ENCODE peak calls at places on chromosomes 3 and 15, in eight cellular contexts. One of them, this sample, is unnamed.

GRCh38 chr15:44710236-44711088 is 661 bp downstream of the PATL2 start:
- DNase-seq in H1: no peak
- DNase-seq in effector CD4-positive, alpha-beta T cell: no peak
- DNase-seq in cardiac muscle cell: peak
- DNase-seq in NCI-H2081: no peak
- DNase-seq in stimulated activated CD4-positive, alpha-beta T cell treated with anti-CD3 and anti-CD28 coated beads, TNF-alpha, amount 100 ng/mL, for 24 hours: no peak
- DNase-seq in SW 1271: peak
- DNase-seq in aorta: no peak
- DNase-seq in this sample: no peak

GRCh38 chr3:153624310-153625030 is 462.4 kb downstream of the RAP2B start:
- DNase-seq in stimulated activated CD4-positive, alpha-beta T cell treated with anti-CD3 and anti-CD28 coated beads, TNF-alpha, amount 100 ng/mL, for 24 hours: no peak
- DNase-seq in cardiac muscle cell: no peak
- DNase-seq in SW 1271: no peak
- DNase-seq in effector CD4-positive, alpha-beta T cell: peak
- DNase-seq in NCI-H2081: no peak
- DNase-seq in H1: no peak
- DNase-seq in aorta: no peak
- DNase-seq in this sample: no peak

GRCh38 chr3:111954228-111954990 is 24.4 kb upstream of the ABHD10 start:
- DNase-seq in cardiac muscle cell: peak
- DNase-seq in aorta: no peak
- DNase-seq in H1: no peak
- DNase-seq in effector CD4-positive, alpha-beta T cell: no peak
- DNase-seq in stimulated activated CD4-positive, alpha-beta T cell treated with anti-CD3 and anti-CD28 coated beads, TNF-alpha, amount 100 ng/mL, for 24 hours: no peak
- DNase-seq in NCI-H2081: no peak
- DNase-seq in SW 1271: no peak
- DNase-seq in this sample: no peak

GRCh38 chr15:42080585-42081462 is 13.5 kb downstream of the PLA2G4D start:
- DNase-seq in NCI-H2081: no peak
- DNase-seq in SW 1271: no peak
- DNase-seq in aorta: no peak
- DNase-seq in effector CD4-positive, alpha-beta T cell: no peak
- DNase-seq in stimulated activated CD4-positive, alpha-beta T cell treated with anti-CD3 and anti-CD28 coated beads, TNF-alpha, amount 100 ng/mL, for 24 hours: no peak
- DNase-seq in H1: peak
- DNase-seq in cardiac muscle cell: peak
- DNase-seq in this sample: no peak

GRCh38 chr3:88101142-88101541 is 42.1 kb downstream of the ZNF654 start:
- DNase-seq in aorta: no peak
- DNase-seq in stimulated activated CD4-positive, alpha-beta T cell treated with anti-CD3 and anti-CD28 coated beads, TNF-alpha, amount 100 ng/mL, for 24 hours: no peak
- DNase-seq in cardiac muscle cell: no peak
- DNase-seq in SW 1271: no peak
- DNase-seq in effector CD4-positive, alpha-beta T cell: no peak
- DNase-seq in H1: no peak
- DNase-seq in NCI-H2081: no peak
- DNase-seq in this sample: no peak

GRCh38 chr15:42584031-42584765 is 8.8 kb downstream of the STARD9 start:
- DNase-seq in cardiac muscle cell: no peak
- DNase-seq in H1: no peak
- DNase-seq in aorta: no peak
- DNase-seq in NCI-H2081: no peak
- DNase-seq in stimulated activated CD4-positive, alpha-beta T cell treated with anti-CD3 and anti-CD28 coated beads, TNF-alpha, amount 100 ng/mL, for 24 hours: no peak
- DNase-seq in effector CD4-positive, alpha-beta T cell: no peak
- DNase-seq in SW 1271: no peak
- DNase-seq in this sample: no peak

GRCh38 chr3:143484851-143485512 is 363.3 kb downstream of the SLC9A9 start:
- DNase-seq in stimulated activated CD4-positive, alpha-beta T cell treated with anti-CD3 and anti-CD28 coated beads, TNF-alpha, amount 100 ng/mL, for 24 hours: no peak
- DNase-seq in H1: no peak
- DNase-seq in effector CD4-positive, alpha-beta T cell: no peak
- DNase-seq in cardiac muscle cell: no peak
- DNase-seq in NCI-H2081: no peak
- DNase-seq in aorta: no peak
- DNase-seq in SW 1271: no peak
- DNase-seq in this sample: no peak

GRCh38 chr3:65828706-65829105 is 210.0 kb downstream of the MAGI1 start:
- DNase-seq in effector CD4-positive, alpha-beta T cell: no peak
- DNase-seq in NCI-H2081: no peak
- DNase-seq in SW 1271: no peak
- DNase-seq in stimulated activated CD4-positive, alpha-beta T cell treated with anti-CD3 and anti-CD28 coated beads, TNF-alpha, amount 100 ng/mL, for 24 hours: no peak
- DNase-seq in cardiac muscle cell: peak
- DNase-seq in aorta: no peak
- DNase-seq in H1: no peak
- DNase-seq in this sample: no peak

GRCh38 chr15:41493902-41494189 is 172 bp downstream of the ITPKA start:
- DNase-seq in H1: no peak
- DNase-seq in NCI-H2081: no peak
- DNase-seq in stimulated activated CD4-positive, alpha-beta T cell treated with anti-CD3 and anti-CD28 coated beads, TNF-alpha, amount 100 ng/mL, for 24 hours: no peak
- DNase-seq in effector CD4-positive, alpha-beta T cell: no peak
- DNase-seq in SW 1271: no peak
- DNase-seq in aorta: no peak
- DNase-seq in cardiac muscle cell: no peak
- DNase-seq in this sample: no peak

GRCh38 chr3:14209596-14210280 is 31.1 kb downstream of the LSM3 start:
- DNase-seq in aorta: no peak
- DNase-seq in stimulated activated CD4-positive, alpha-beta T cell treated with anti-CD3 and anti-CD28 coated beads, TNF-alpha, amount 100 ng/mL, for 24 hours: no peak
- DNase-seq in H1: no peak
- DNase-seq in effector CD4-positive, alpha-beta T cell: no peak
- DNase-seq in cardiac muscle cell: peak
- DNase-seq in SW 1271: no peak
- DNase-seq in NCI-H2081: no peak
- DNase-seq in this sample: no peak

GRCh38 chr3:101184111-101184510 is 136.3 kb downstream of the IMPG2 start:
- DNase-seq in aorta: no peak
- DNase-seq in NCI-H2081: no peak
- DNase-seq in SW 1271: no peak
- DNase-seq in cardiac muscle cell: no peak
- DNase-seq in H1: no peak
- DNase-seq in effector CD4-positive, alpha-beta T cell: no peak
- DNase-seq in stimulated activated CD4-positive, alpha-beta T cell treated with anti-CD3 and anti-CD28 coated beads, TNF-alpha, amount 100 ng/mL, for 24 hours: no peak
- DNase-seq in this sample: no peak

GRCh38 chr15:90154861-90155626 is 46.1 kb upstream of the SEMA4B start:
- DNase-seq in effector CD4-positive, alpha-beta T cell: no peak
- DNase-seq in cardiac muscle cell: peak
- DNase-seq in NCI-H2081: no peak
- DNase-seq in stimulated activated CD4-positive, alpha-beta T cell treated with anti-CD3 and anti-CD28 coated beads, TNF-alpha, amount 100 ng/mL, for 24 hours: no peak
- DNase-seq in aorta: no peak
- DNase-seq in SW 1271: no peak
- DNase-seq in H1: no peak
- DNase-seq in this sample: no peak

GRCh38 chr3:13505147-13506130 is 25.3 kb downstream of the HDAC11 start:
- DNase-seq in SW 1271: no peak
- DNase-seq in effector CD4-positive, alpha-beta T cell: no peak
- DNase-seq in stimulated activated CD4-positive, alpha-beta T cell treated with anti-CD3 and anti-CD28 coated beads, TNF-alpha, amount 100 ng/mL, for 24 hours: no peak
- DNase-seq in aorta: peak
- DNase-seq in cardiac muscle cell: no peak
- DNase-seq in NCI-H2081: no peak
- DNase-seq in H1: no peak
- DNase-seq in this sample: no peak

GRCh38 chr15:76286231-76286879 is 24.9 kb downstream of the ETFA start:
- DNase-seq in effector CD4-positive, alpha-beta T cell: peak
- DNase-seq in H1: no peak
- DNase-seq in SW 1271: no peak
- DNase-seq in aorta: no peak
- DNase-seq in stimulated activated CD4-positive, alpha-beta T cell treated with anti-CD3 and anti-CD28 coated beads, TNF-alpha, amount 100 ng/mL, for 24 hours: no peak
- DNase-seq in NCI-H2081: no peak
- DNase-seq in cardiac muscle cell: no peak
- DNase-seq in this sample: no peak

GRCh38 chr3:81530180-81530939 is 231.1 kb downstream of the GBE1 start:
- DNase-seq in NCI-H2081: no peak
- DNase-seq in effector CD4-positive, alpha-beta T cell: no peak
- DNase-seq in cardiac muscle cell: no peak
- DNase-seq in aorta: no peak
- DNase-seq in stimulated activated CD4-positive, alpha-beta T cell treated with anti-CD3 and anti-CD28 coated beads, TNF-alpha, amount 100 ng/mL, for 24 hours: no peak
- DNase-seq in H1: no peak
- DNase-seq in SW 1271: no peak
- DNase-seq in this sample: no peak

GRCh38 chr15:41603941-41604660 is 45.1 kb downstream of the TYRO3 start:
- DNase-seq in cardiac muscle cell: peak
- DNase-seq in stimulated activated CD4-positive, alpha-beta T cell treated with anti-CD3 and anti-CD28 coated beads, TNF-alpha, amount 100 ng/mL, for 24 hours: peak
- DNase-seq in NCI-H2081: peak
- DNase-seq in SW 1271: peak
- DNase-seq in aorta: peak
- DNase-seq in H1: peak
- DNase-seq in effector CD4-positive, alpha-beta T cell: peak
- DNase-seq in this sample: peak

GRCh38 chr3:126124896-126125295 is 41.0 kb upstream of the SLC41A3 start:
- DNase-seq in SW 1271: no peak
- DNase-seq in NCI-H2081: no peak
- DNase-seq in effector CD4-positive, alpha-beta T cell: no peak
- DNase-seq in aorta: peak
- DNase-seq in stimulated activated CD4-positive, alpha-beta T cell treated with anti-CD3 and anti-CD28 coated beads, TNF-alpha, amount 100 ng/mL, for 24 hours: no peak
- DNase-seq in H1: peak
- DNase-seq in cardiac muscle cell: no peak
- DNase-seq in this sample: no peak

GRCh38 chr3:31170932-31171670 is 276.6 kb upstream of the GADL1 start:
- DNase-seq in SW 1271: no peak
- DNase-seq in effector CD4-positive, alpha-beta T cell: no peak
- DNase-seq in NCI-H2081: no peak
- DNase-seq in H1: no peak
- DNase-seq in stimulated activated CD4-positive, alpha-beta T cell treated with anti-CD3 and anti-CD28 coated beads, TNF-alpha, amount 100 ng/mL, for 24 hours: no peak
- DNase-seq in aorta: no peak
- DNase-seq in cardiac muscle cell: peak
- DNase-seq in this sample: no peak

GRCh38 chr3:124837730-124838186 is 49.4 kb downstream of the ITGB5 start:
- DNase-seq in cardiac muscle cell: peak
- DNase-seq in aorta: peak
- DNase-seq in SW 1271: no peak
- DNase-seq in H1: no peak
- DNase-seq in stimulated activated CD4-positive, alpha-beta T cell treated with anti-CD3 and anti-CD28 coated beads, TNF-alpha, amount 100 ng/mL, for 24 hours: no peak
- DNase-seq in NCI-H2081: no peak
- DNase-seq in effector CD4-positive, alpha-beta T cell: no peak
- DNase-seq in this sample: no peak

GRCh38 chr15:90988249-90988648 is 6.1 kb downstream of the PRC1 start:
- DNase-seq in NCI-H2081: no peak
- DNase-seq in SW 1271: no peak
- DNase-seq in stimulated activated CD4-positive, alpha-beta T cell treated with anti-CD3 and anti-CD28 coated beads, TNF-alpha, amount 100 ng/mL, for 24 hours: no peak
- DNase-seq in effector CD4-positive, alpha-beta T cell: no peak
- DNase-seq in H1: no peak
- DNase-seq in cardiac muscle cell: peak
- DNase-seq in aorta: no peak
- DNase-seq in this sample: no peak

GRCh38 chr3:27345959-27346865 is 23.0 kb downstream of the NEK10 start:
- DNase-seq in H1: no peak
- DNase-seq in cardiac muscle cell: no peak
- DNase-seq in SW 1271: no peak
- DNase-seq in effector CD4-positive, alpha-beta T cell: no peak
- DNase-seq in NCI-H2081: no peak
- DNase-seq in stimulated activated CD4-positive, alpha-beta T cell treated with anti-CD3 and anti-CD28 coated beads, TNF-alpha, amount 100 ng/mL, for 24 hours: no peak
- DNase-seq in aorta: no peak
- DNase-seq in this sample: no peak

GRCh38 chr3:170989100-170989648 is 37.3 kb downstream of the SLC2A2 start:
- DNase-seq in effector CD4-positive, alpha-beta T cell: no peak
- DNase-seq in H1: no peak
- DNase-seq in stimulated activated CD4-positive, alpha-beta T cell treated with anti-CD3 and anti-CD28 coated beads, TNF-alpha, amount 100 ng/mL, for 24 hours: no peak
- DNase-seq in cardiac muscle cell: no peak
- DNase-seq in NCI-H2081: no peak
- DNase-seq in SW 1271: no peak
- DNase-seq in aorta: no peak
- DNase-seq in this sample: no peak

GRCh38 chr15:66832679-66833078 is 130.6 kb downstream of the SMAD6 start:
- DNase-seq in NCI-H2081: no peak
- DNase-seq in stimulated activated CD4-positive, alpha-beta T cell treated with anti-CD3 and anti-CD28 coated beads, TNF-alpha, amount 100 ng/mL, for 24 hours: no peak
- DNase-seq in aorta: no peak
- DNase-seq in effector CD4-positive, alpha-beta T cell: no peak
- DNase-seq in H1: no peak
- DNase-seq in SW 1271: no peak
- DNase-seq in cardiac muscle cell: peak
- DNase-seq in this sample: no peak

GRCh38 chr15:41806291-41807181 is 21.4 kb upstream of the JMJD7 start:
- DNase-seq in cardiac muscle cell: no peak
- DNase-seq in effector CD4-positive, alpha-beta T cell: no peak
- DNase-seq in H1: peak
- DNase-seq in NCI-H2081: no peak
- DNase-seq in aorta: no peak
- DNase-seq in SW 1271: no peak
- DNase-seq in stimulated activated CD4-positive, alpha-beta T cell treated with anti-CD3 and anti-CD28 coated beads, TNF-alpha, amount 100 ng/mL, for 24 hours: no peak
- DNase-seq in this sample: no peak

GRCh38 chr3:194337965-194338753 is 13.0 kb downstream of the CPN2 start:
- DNase-seq in SW 1271: no peak
- DNase-seq in NCI-H2081: no peak
- DNase-seq in stimulated activated CD4-positive, alpha-beta T cell treated with anti-CD3 and anti-CD28 coated beads, TNF-alpha, amount 100 ng/mL, for 24 hours: no peak
- DNase-seq in aorta: no peak
- DNase-seq in cardiac muscle cell: peak
- DNase-seq in effector CD4-positive, alpha-beta T cell: no peak
- DNase-seq in H1: no peak
- DNase-seq in this sample: no peak

GRCh38 chr15:83200162-83200561 is 7.5 kb downstream of the HDGFL3 start:
- DNase-seq in cardiac muscle cell: peak
- DNase-seq in stimulated activated CD4-positive, alpha-beta T cell treated with anti-CD3 and anti-CD28 coated beads, TNF-alpha, amount 100 ng/mL, for 24 hours: no peak
- DNase-seq in H1: no peak
- DNase-seq in aorta: no peak
- DNase-seq in SW 1271: peak
- DNase-seq in NCI-H2081: no peak
- DNase-seq in effector CD4-positive, alpha-beta T cell: no peak
- DNase-seq in this sample: no peak

GRCh38 chr3:36792342-36792741 is 28.0 kb upstream of the DCLK3 start:
- DNase-seq in cardiac muscle cell: peak
- DNase-seq in aorta: no peak
- DNase-seq in effector CD4-positive, alpha-beta T cell: no peak
- DNase-seq in SW 1271: peak
- DNase-seq in stimulated activated CD4-positive, alpha-beta T cell treated with anti-CD3 and anti-CD28 coated beads, TNF-alpha, amount 100 ng/mL, for 24 hours: no peak
- DNase-seq in NCI-H2081: no peak
- DNase-seq in H1: peak
- DNase-seq in this sample: no peak

GRCh38 chr3:72411102-72411501 is 437.1 kb downstream of the SHQ1 start:
- DNase-seq in NCI-H2081: no peak
- DNase-seq in cardiac muscle cell: no peak
- DNase-seq in SW 1271: no peak
- DNase-seq in stimulated activated CD4-positive, alpha-beta T cell treated with anti-CD3 and anti-CD28 coated beads, TNF-alpha, amount 100 ng/mL, for 24 hours: no peak
- DNase-seq in H1: no peak
- DNase-seq in effector CD4-positive, alpha-beta T cell: no peak
- DNase-seq in aorta: no peak
- DNase-seq in this sample: no peak

GRCh38 chr3:148269816-148270215 is 427.9 kb upstream of the AGTR1 start:
- DNase-seq in stimulated activated CD4-positive, alpha-beta T cell treated with anti-CD3 and anti-CD28 coated beads, TNF-alpha, amount 100 ng/mL, for 24 hours: no peak
- DNase-seq in cardiac muscle cell: no peak
- DNase-seq in SW 1271: no peak
- DNase-seq in H1: no peak
- DNase-seq in effector CD4-positive, alpha-beta T cell: no peak
- DNase-seq in NCI-H2081: no peak
- DNase-seq in aorta: no peak
- DNase-seq in this sample: no peak

This sample was measured in activated effector memory CD4-positive, alpha-beta T cell treated with Interleukin-2 at 50 U/mL for 16 hours.